ENCODE peak calls at places on chromosomes 1 and 21, in seven cellular contexts. W is right atrium auricular region, V is aorta, K is IMR-90, M is BE2C, T is tibial artery, I is stomach. C is an unnamed sample. For H3K27me3, the result is how much of the 10 kb centered on the place peaks cover.

GRCh38 chr1:54200519-54200997 is 591 bp downstream of the MRPL37 start:
- DNase-seq in W (no peak), I (no peak), T (no peak), K (peak), V (no peak), M (no peak), C (no peak)

GRCh38 chr1:9270290-9270900 is 22.3 kb upstream of the SPSB1 start:
- DNase-seq in V (peak), T (peak), I (no peak), M (no peak), W (no peak), K (no peak), C (no peak)

GRCh38 chr1:28926629-28927441 is 12.5 kb downstream of the EPB41 start:
- DNase-seq in I (no peak), W (no peak), V (no peak), M (no peak), T (no peak), K (peak), C (no peak)

GRCh38 chr1:92446546-92446945 is 40.2 kb downstream of the GFI1 start:
- DNase-seq in V (no peak), W (no peak), M (no peak), T (no peak), K (peak), I (no peak), C (no peak)

GRCh38 chr21:45537111-45537745 is 5.0 kb downstream of the SLC19A1 start:
- DNase-seq in V (peak), T (peak), K (no peak), I (peak), W (no peak), M (peak), C (no peak)

GRCh38 chr1:162823771-162824525 is 33.4 kb downstream of the HSD17B7 start:
- DNase-seq in K (no peak), I (no peak), M (no peak), V (no peak), W (no peak), T (no peak), C (peak)

GRCh38 chr21:39121600-39122355 is 61.5 kb downstream of the PSMG1 start:
- DNase-seq in W (peak), I (no peak), M (no peak), K (no peak), V (no peak), T (no peak), C (no peak)

GRCh38 chr1:85708826-85709222 is 591 bp upstream of the ZNHIT6 start:
- DNase-seq in K (no peak), V (no peak), T (no peak), M (no peak), I (no peak), W (no peak), C (peak)

GRCh38 chr1:7614576-7615074 is 156.5 kb upstream of the VAMP3 start:
- DNase-seq in M (no peak), T (peak), I (no peak), V (peak), K (no peak), W (no peak), C (no peak)

GRCh38 chr1:246801241-246802020 is 77.2 kb downstream of the SCCPDH start:
- DNase-seq in W (no peak), T (no peak), M (peak), K (peak), V (no peak), I (no peak), C (peak)

GRCh38 chr1:12650001-12650421 is 6.1 kb downstream of the AADACL4 start:
- DNase-seq in I (no peak), W (no peak), M (no peak), V (no peak), T (no peak), K (peak), C (no peak)

GRCh38 chr1:204093756-204094155 is 20.8 kb downstream of the SOX13 start:
- DNase-seq in T (no peak), M (no peak), W (no peak), I (no peak), V (no peak), K (no peak), C (no peak)

GRCh38 chr1:65177457-65177856 is 29.5 kb downstream of the AK4 start:
- DNase-seq in W (no peak), M (no peak), V (no peak), K (peak), T (no peak), I (no peak), C (peak)

GRCh38 chr1:152185544-152186391 is 26.7 kb upstream of the RPTN start:
- DNase-seq in I (peak), K (peak), W (no peak), M (peak), V (no peak), T (no peak), C (peak)

GRCh38 chr1:92186081-92186480 is 31.6 kb upstream of the C1orf146 start:
- DNase-seq in V (no peak), I (no peak), W (no peak), K (peak), M (no peak), T (no peak), C (no peak)

GRCh38 chr1:228145498-228146425 is 4.0 kb upstream of the GJC2 start:
- DNase-seq in W (no peak), V (no peak), M (peak), T (no peak), I (no peak), K (no peak), C (no peak)

GRCh38 chr1:93625582-93626327 is 55.9 kb downstream of the BCAR3 start:
- DNase-seq in V (no peak), I (no peak), T (no peak), K (peak), W (no peak), M (peak), C (no peak)

GRCh38 chr1:114024049-114024448 is 44.8 kb downstream of the OLFML3 start:
- DNase-seq in K (no peak), T (no peak), M (no peak), V (no peak), I (no peak), W (no peak), C (peak)

GRCh38 chr1:112511897-112512296 is 3.1 kb downstream of the WNT2B start:
- DNase-seq in M (no peak), W (no peak), I (no peak), K (no peak), V (no peak), T (no peak), C (no peak)

GRCh38 chr1:18761948-18762905 is 97.2 kb downstream of the TAS1R2 start:
- DNase-seq in M (no peak), I (no peak), W (no peak), K (no peak), T (peak), V (no peak), C (peak)

GRCh38 chr1:167330601-167331293 is 110.1 kb downstream of the POU2F1 start:
- DNase-seq in T (no peak), W (no peak), I (no peak), V (no peak), K (no peak), M (no peak), C (no peak)

GRCh38 chr1:103125219-103125618 is 16.9 kb upstream of the COL11A1 start:
- DNase-seq in K (no peak), W (no peak), T (no peak), V (no peak), M (no peak), I (no peak), C (no peak)

GRCh38 chr1:225449261-225449660 is 21.4 kb upstream of the LBR start:
- DNase-seq in V (no peak), I (peak), M (no peak), W (no peak), K (no peak), T (peak), C (no peak)

GRCh38 chr21:29104239-29104708 is 26.2 kb upstream of the MAP3K7CL start:
- DNase-seq in I (no peak), M (no peak), T (no peak), V (no peak), K (peak), W (no peak), C (peak)

GRCh38 chr1:183926978-183927377 is 110.5 kb downstream of the COLGALT2 start:
- DNase-seq in W (no peak), T (no peak), M (no peak), I (no peak), K (peak), V (no peak), C (no peak)

GRCh38 chr1:79592707-79593106 is 586.2 kb upstream of the ADGRL4 start:
- DNase-seq in W (no peak), K (no peak), T (no peak), V (no peak), M (no peak), I (no peak), C (no peak)

GRCh38 chr1:214838351-214838750 is 235.4 kb downstream of the CENPF start:
- DNase-seq in V (no peak), K (peak), M (no peak), W (no peak), I (no peak), T (no peak), C (no peak)

GRCh38 chr1:47031059-47031458 is 7.6 kb downstream of the CYP4X1 start:
- DNase-seq in V (no peak), T (peak), M (no peak), W (no peak), I (peak), K (no peak), C (peak)

GRCh38 chr1:225954753-225955152 is 13.7 kb upstream of the LEFTY2 start:
- DNase-seq in I (no peak), T (no peak), K (no peak), V (no peak), M (no peak), W (no peak), C (no peak)

GRCh38 chr1:183244466-183244865 is 58.4 kb downstream of the LAMC2 start:
- DNase-seq in W (peak), V (peak), T (peak), M (no peak), I (peak), K (peak), C (peak)

GRCh38 chr1:217188280-217189235 is 442.3 kb downstream of the GPATCH2 start:
- DNase-seq in T (no peak), M (no peak), I (no peak), K (no peak), W (no peak), V (no peak), C (no peak)

GRCh38 chr1:232252719-232253118 is 377.2 kb downstream of the SIPA1L2 start:
- DNase-seq in T (no peak), M (no peak), W (no peak), V (no peak), I (no peak), K (no peak), C (no peak)

GRCh38 chr1:232249834-232250233 is 380.1 kb downstream of the SIPA1L2 start:
- DNase-seq in T (no peak), I (no peak), K (no peak), M (no peak), V (no peak), W (no peak), C (no peak)

GRCh38 chr1:232250410-232250809 is 379.5 kb downstream of the SIPA1L2 start:
- DNase-seq in M (no peak), V (no peak), T (no peak), K (no peak), W (no peak), I (no peak), C (no peak)

GRCh38 chr1:232249335-232249734 is 380.6 kb downstream of the SIPA1L2 start:
- DNase-seq in K (no peak), I (no peak), T (no peak), W (no peak), V (no peak), M (no peak), C (no peak)

DNA sequence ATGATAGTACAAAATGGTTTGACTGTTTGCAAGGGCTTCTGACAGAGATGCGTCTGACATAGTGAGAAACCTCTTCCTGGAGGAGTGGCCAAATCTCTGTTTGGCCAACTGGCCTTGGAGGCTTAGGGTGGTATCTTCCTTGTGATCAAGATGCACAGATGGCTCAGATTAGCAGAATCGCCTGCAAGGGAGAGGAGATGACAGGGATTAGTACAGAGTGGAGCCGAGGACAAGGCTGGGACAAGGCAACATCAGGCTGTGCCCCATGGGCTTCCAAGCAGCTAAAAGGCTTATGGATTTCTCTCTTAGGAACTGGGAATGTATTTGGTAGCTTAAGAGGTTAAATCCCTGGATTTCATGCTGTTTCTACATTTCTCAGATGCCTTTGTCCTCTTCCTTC is 379.1 kb downstream of the SIPA1L2 start:
- DNase-seq in K (no peak), T (no peak), V (no peak), W (no peak), M (no peak), I (no peak), C (peak)
- H3K27me3 ChIP-seq in K (under half), T (under half), V (under half), W (under half), M (under half), I (under half), C (under half)

GRCh38 chr1:172145231-172145651 is 275.2 kb upstream of the C1orf105 start:
- DNase-seq in T (no peak), W (no peak), M (peak), I (no peak), V (no peak), K (peak), C (peak)
- H3K4me3 ChIP-seq in T (peak), W (peak), M (peak), I (peak), V (peak), K (peak), C (peak)

GRCh38 chr1:234134878-234135277 is 230.4 kb downstream of the SLC35F3 start:
- DNase-seq in W (no peak), M (no peak), T (no peak), K (no peak), V (no peak), I (no peak), C (no peak)
- H3K27me3 ChIP-seq in W (under half), M (under half), T (under half), K (under half), V (under half), I (under half), C (under half)

GRCh38 chr1:27343639-27344025 is 1.8 kb downstream of the SYTL1 start:
- DNase-seq in V (no peak), M (no peak), T (no peak), I (no peak), W (no peak), K (no peak), C (no peak)
- H3K4me3 ChIP-seq in V (no peak), M (no peak), T (no peak), I (peak), W (no peak), K (no peak), C (no peak)

GRCh38 chr1:119011706-119012105 is 23.6 kb upstream of the TBX15 start:
- DNase-seq in M (no peak), W (no peak), K (no peak), I (no peak), V (no peak), T (no peak), C (no peak)
- H3K27me3 ChIP-seq in M (under half), W (under half), K (under half), I (under half), V (under half), T (under half), C (under half)

GRCh38 chr1:84146375-84147032 is 2.4 kb downstream of the PRKACB start:
- DNase-seq in I (no peak), T (no peak), M (no peak), W (no peak), V (no peak), K (peak), C (no peak)

GRCh38 chr1:84148758-84149157 is 4.7 kb downstream of the PRKACB start:
- DNase-seq in I (no peak), K (no peak), M (no peak), W (no peak), V (no peak), T (no peak), C (no peak)

GRCh38 chr1:84143796-84144565 is at the start of gene PRKACB:
- DNase-seq in T (no peak), V (no peak), I (no peak), M (no peak), K (peak), W (no peak), C (no peak)

GRCh38 chr1:84141177-84142003 is 2.7 kb upstream of the PRKACB start:
- DNase-seq in I (no peak), T (no peak), V (no peak), W (no peak), K (peak), M (no peak), C (no peak)

DNA sequence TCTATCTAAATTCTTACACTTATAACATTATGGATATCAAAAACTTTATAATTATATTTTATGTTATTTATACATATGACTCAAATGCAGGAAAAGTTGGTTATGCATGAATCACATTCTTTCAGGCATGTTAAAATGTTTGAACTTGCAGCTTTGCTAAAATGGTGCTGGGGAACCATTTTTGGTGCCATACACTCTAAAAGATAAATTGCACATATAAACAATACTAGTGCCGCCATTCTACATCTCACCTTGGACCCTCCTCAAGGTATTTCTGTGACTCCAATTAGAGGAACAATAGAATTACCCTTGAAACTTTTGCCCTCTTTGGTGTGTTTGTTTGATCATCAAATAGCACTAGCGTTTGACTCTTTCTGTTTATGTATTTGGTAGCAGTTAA is 980 bp downstream of the PRKACB start:
- DNase-seq in T (no peak), M (no peak), W (no peak), V (no peak), I (no peak), K (peak), C (no peak)
- H3K4me3 ChIP-seq in T (no peak), M (no peak), W (no peak), V (no peak), I (peak), K (no peak), C (no peak)

GRCh38 chr1:16224472-16224871 is 12.0 kb upstream of the ARHGEF19 start:
- DNase-seq in V (no peak), I (no peak), W (no peak), K (no peak), T (no peak), M (no peak), C (no peak)
- H3K27me3 ChIP-seq in V (under half), I (under half), W (under half), K (under half), T (under half), M (under half), C (under half)

C was measured in SJCRH30.